ENCODE peak calls at places on chromosomes 2 and 18, in four cellular contexts. I, M, Q and R are unnamed samples.

GRCh38 chr2:234674781-234675201 is 177.9 kb upstream of the ARL4C start:
- DNase-seq in Q (no peak), M (peak; percentile 38), I (no peak), R (no peak)

GRCh38 chr2:241676665-241677064 is 9.9 kb downstream of the DTYMK start:
- DNase-seq in I (no peak), M (no peak), Q (no peak), R (no peak)

GRCh38 chr2:128638741-128639477 is 320.2 kb upstream of the HS6ST1 start:
- DNase-seq in M (no peak), I (peak; percentile 97), Q (no peak), R (no peak)

GRCh38 chr2:10934979-10935350 is 23.2 kb downstream of the KCNF1 start:
- DNase-seq in Q (no peak), M (no peak), I (no peak), R (no peak)

GRCh38 chr2:104872866-104873688 is 19.2 kb downstream of the POU3F3 start:
- DNase-seq in I (peak; percentile 88), M (peak; percentile 59), Q (no peak), R (no peak)

GRCh38 chr2:177724398-177725287 is 332.1 kb downstream of the AGPS start:
- DNase-seq in I (peak; percentile 71), M (peak; percentile 39), Q (no peak), R (no peak)

GRCh38 chr2:162704496-162704895 is 134.1 kb downstream of the KCNH7 start:
- DNase-seq in M (no peak), I (no peak), Q (no peak), R (no peak)

GRCh38 chr2:222433381-222434173 is 9.2 kb downstream of the SGPP2 start:
- DNase-seq in M (peak; percentile 75), I (peak; percentile 83), Q (no peak), R (no peak)

GRCh38 chr2:215727507-215728503 is 285.5 kb downstream of the MREG start:
- DNase-seq in Q (no peak), I (no peak), M (peak; percentile 30), R (no peak)

GRCh38 chr2:155844481-155844880 is 488.0 kb downstream of the NR4A2 start:
- DNase-seq in Q (no peak), M (no peak), I (no peak), R (no peak)

GRCh38 chr2:72770879-72771461 is 54.9 kb downstream of the EXOC6B start:
- DNase-seq in Q (peak; percentile 28), M (peak; percentile 74), I (no peak), R (peak; percentile 29)

GRCh38 chr18:48942554-48943261 is 8.1 kb downstream of the SMAD7 start:
- DNase-seq in Q (no peak), M (peak; percentile 96), I (peak; percentile 66), R (no peak)

GRCh38 chr2:8391584-8391983 is 290.3 kb upstream of the ID2 start:
- DNase-seq in Q (no peak), M (no peak), I (no peak), R (no peak)

GRCh38 chr18:41936471-41937134 is 18.4 kb upstream of the PIK3C3 start:
- DNase-seq in M (no peak), Q (no peak), I (no peak), R (no peak)

GRCh38 chr2:69685321-69686048 is 41.9 kb upstream of the AAK1 start:
- DNase-seq in M (no peak), I (no peak), Q (no peak), R (no peak)

GRCh38 chr18:79135924-79136323 is 66.7 kb downstream of the ATP9B start:
- DNase-seq in I (no peak), M (no peak), Q (no peak), R (no peak)

GRCh38 chr2:3349211-3349693 is 28.4 kb downstream of the EIPR1 start:
- DNase-seq in I (peak; percentile 27), Q (no peak), M (peak; percentile 5), R (no peak)

GRCh38 chr2:155442755-155443372 is 744.4 kb downstream of the KCNJ3 start:
- DNase-seq in M (peak; percentile 99), Q (no peak), I (no peak), R (no peak)

GRCh38 chr18:59249186-59249774 is 24.0 kb downstream of the RAX start:
- DNase-seq in I (peak; percentile 45), Q (no peak), M (peak; percentile 77), R (no peak)

GRCh38 chr18:11657554-11657953 is 31.5 kb upstream of the GNAL start:
- DNase-seq in I (no peak), Q (no peak), M (no peak), R (no peak)

GRCh38 chr2:98637401-98638144 is 29.2 kb downstream of the UNC50 start:
- DNase-seq in M (no peak), Q (no peak), I (no peak), R (no peak)

GRCh38 chr2:198004173-198004572 is 199.8 kb downstream of the PLCL1 start:
- DNase-seq in I (no peak), Q (no peak), M (peak; percentile 8), R (no peak)

GRCh38 chr2:101473581-101473910 is 1.4 kb downstream of the RFX8 start:
- DNase-seq in M (no peak), Q (no peak), I (no peak), R (no peak)

GRCh38 chr2:119702918-119703401 is 24.0 kb downstream of the TMEM177 start:
- DNase-seq in I (peak; percentile 91), Q (peak; percentile 31), M (peak; percentile 44), R (peak; percentile 31)

GRCh38 chr2:218806346-218806978 is 24.5 kb downstream of the CYP27A1 start:
- DNase-seq in Q (no peak), M (peak; percentile 88), I (no peak), R (no peak)

GRCh38 chr2:229775614-229776313 is 61.4 kb upstream of the DNER start:
- DNase-seq in M (no peak), I (no peak), Q (no peak), R (no peak)

GRCh38 chr2:7992612-7993596 is 689.0 kb upstream of the ID2 start:
- DNase-seq in Q (no peak), M (peak; percentile 29), I (no peak), R (no peak)

GRCh38 chr2:235097196-235097895 is 145.5 kb downstream of the SH3BP4 start:
- DNase-seq in Q (no peak), M (no peak), I (no peak), R (no peak)

GRCh38 chr2:149410701-149411484 is 80.5 kb downstream of the LYPD6 start:
- DNase-seq in M (peak; percentile 88), I (no peak), Q (no peak), R (no peak)

GRCh38 chr2:237488901-237489860 is 2.1 kb downstream of the MLPH start:
- DNase-seq in M (peak; percentile 90), Q (no peak), I (no peak), R (no peak)

GRCh38 chr18:12711446-12711845 is 8.6 kb downstream of the PSMG2 start:
- DNase-seq in Q (no peak), M (no peak), I (no peak), R (no peak)

GRCh38 chr2:61889212-61889956 is 928 bp upstream of the CCT4 start:
- DNase-seq in I (peak; percentile 55), Q (no peak), M (peak; percentile 17), R (no peak)

GRCh38 chr2:86429335-86429734 is 11.8 kb upstream of the KDM3A start:
- DNase-seq in M (no peak), Q (no peak), I (no peak), R (no peak)

GRCh38 chr2:149160701-149161217 is 122.3 kb downstream of the LYPD6B start:
- DNase-seq in I (no peak), Q (no peak), M (no peak), R (peak; percentile 4)

GRCh38 chr2:10135296-10136089 is 13.0 kb downstream of the RRM2 start:
- DNase-seq in M (no peak), Q (no peak), I (no peak), R (no peak)